ENCODE peak calls at places on chromosomes 4 and X, in seven cellular contexts. Q is RWPE2; V is CD8-positive, alpha-beta memory T cell; B is cardiac septum; O is RCC 7860; U is NCI-H226; X is ELR. C is an unnamed sample.

GRCh38 chr4:98496446-98496845 is 162.0 kb downstream of the TSPAN5 start:
- DNase-seq in V (no peak), O (no peak), X (no peak), B (no peak), Q (no peak), U (no peak), C (no peak)

GRCh38 chrX:39164212-39164611 is 363.0 kb downstream of the MID1IP1 start:
- DNase-seq in B (no peak), O (no peak), Q (no peak), U (no peak), X (no peak), V (no peak), C (no peak)

GRCh38 chrX:49844622-49845021 is 15.5 kb downstream of the PAGE4 start:
- DNase-seq in U (no peak), Q (no peak), O (no peak), X (no peak), B (no peak), V (no peak), C (no peak)

GRCh38 chr4:153222162-153222789 is 18.0 kb downstream of the TRIM2 start:
- DNase-seq in U (peak; percentile 77), O (peak; percentile 32), X (peak; percentile 87), V (peak; percentile 13), Q (no peak), B (peak; percentile 82), C (peak; percentile 52)

GRCh38 chrX:154526901-154527675 is 11.1 kb upstream of the FAM3A start:
- DNase-seq in U (peak; percentile 57), O (peak; percentile 63), Q (no peak), V (peak; percentile 14), X (peak; percentile 76), B (no peak), C (peak; percentile 79)

GRCh38 chr4:147589586-147589985 is 27.6 kb upstream of the TMEM184C start:
- DNase-seq in O (no peak), B (no peak), Q (no peak), V (no peak), X (no peak), U (no peak), C (no peak)

GRCh38 chr4:64158648-64159326 is 250.5 kb downstream of the TECRL start:
- DNase-seq in Q (no peak), U (no peak), O (peak; percentile 42), B (no peak), V (no peak), X (peak; percentile 71), C (peak; percentile 74)

GRCh38 chr4:155953151-155954117 is at the start of gene CTSO:
- DNase-seq in V (peak; percentile 73), O (peak; percentile 44), U (peak; percentile 41), B (peak; percentile 82), X (peak; percentile 79), Q (peak; percentile 61), C (peak; percentile 83)

GRCh38 chrX:72316408-72317079 is 10.8 kb upstream of the CITED1 start:
- DNase-seq in O (no peak), X (no peak), Q (no peak), B (no peak), V (no peak), U (no peak), C (no peak)

GRCh38 chr4:10587697-10588096 is 96.9 kb downstream of the CLNK start:
- DNase-seq in X (no peak), Q (no peak), B (no peak), V (peak; percentile 29), O (no peak), U (no peak), C (peak; percentile 70)

GRCh38 chr4:37516057-37516775 is 170.0 kb downstream of the RELL1 start:
- DNase-seq in U (peak; percentile 7), O (no peak), V (no peak), X (peak; percentile 65), B (no peak), Q (no peak), C (no peak)

GRCh38 chr4:183286590-183287308 is 33.3 kb downstream of the CLDN22 start:
- DNase-seq in X (no peak), B (no peak), Q (no peak), V (no peak), U (no peak), O (no peak), C (no peak)

GRCh38 chrX:22063284-22063683 is 31.2 kb downstream of the PHEX start:
- DNase-seq in V (no peak), U (peak; percentile 24), Q (no peak), B (no peak), O (no peak), X (no peak), C (peak; percentile 73)

GRCh38 chr4:77007358-77008230 is 58.0 kb downstream of the SEPTIN11 start:
- DNase-seq in V (no peak), B (no peak), X (peak; percentile 67), Q (no peak), U (peak; percentile 80), O (peak; percentile 54), C (peak; percentile 49)

GRCh38 chrX:54357414-54358377 is at the start of gene WNK3:
- DNase-seq in B (peak; percentile 79), X (no peak), O (no peak), U (no peak), Q (peak; percentile 80), V (peak; percentile 4), C (peak; percentile 46)